ENCODE peak calls at places on chromosomes 13 and 19, in ten cellular contexts. I is tibial nerve; P is neural progenitor cell; S is SK-N-SH; F is fibroblast of lung; D is adrenal gland; B is left lung; V is right lobe of liver; M is colonic mucosa; C is CD8-positive, alpha-beta T cell. N is an unnamed sample.
A peak's percentile ranks its signal among the peaks of the same experiment; 100 is the strongest.

GRCh38 chr13:51291341-51291740 is 48.1 kb upstream of the SERPINE3 start:
- DNase-seq in I (no peak), P (no peak), S (no peak), F (peak; percentile 22), D (no peak), B (no peak), V (no peak), M (no peak), C (no peak), N (no peak)

GRCh38 chr19:10290876-10291553 is 1.3 kb downstream of the ICAM5 start:
- DNase-seq in I (no peak), P (peak; percentile 65), S (peak; percentile 70), F (peak; percentile 40), D (peak; percentile 45), B (peak; percentile 91), V (no peak), M (peak; percentile 77), C (peak; percentile 65), N (peak; percentile 64)

GRCh38 chr19:33248954-33249613 is 23.4 kb upstream of the SLC7A10 start:
- DNase-seq in I (no peak), P (no peak), S (peak; percentile 70), F (no peak), D (no peak), B (peak; percentile 96), V (peak; percentile 80), M (no peak), C (no peak), N (no peak)

GRCh38 chr13:108120332-108120731 is 95.0 kb downstream of the LIG4 start:
- DNase-seq in I (no peak), P (no peak), S (no peak), F (no peak), D (no peak), B (no peak), V (no peak), M (no peak), C (no peak), N (no peak)

GRCh38 chr13:50222569-50223332 is 207.5 kb downstream of the KCNRG start:
- DNase-seq in I (peak; percentile 62), P (no peak), S (no peak), F (peak; percentile 97), D (peak; percentile 61), B (peak; percentile 87), V (peak; percentile 90), M (peak; percentile 41), C (no peak), N (peak; percentile 80)

GRCh38 chr13:100392709-100393630 is 195.6 kb downstream of the GGACT start:
- DNase-seq in I (peak; percentile 54), P (no peak), S (no peak), F (peak; percentile 100), D (peak; percentile 94), B (no peak), V (no peak), M (peak; percentile 84), C (no peak), N (peak; percentile 62)

GRCh38 chr13:113358653-113359052 is 5.3 kb downstream of the GRTP1 start:
- DNase-seq in I (no peak), P (no peak), S (no peak), F (no peak), D (no peak), B (no peak), V (no peak), M (no peak), C (no peak), N (no peak)

GRCh38 chr19:18109731-18110671 is 12.4 kb downstream of the MAST3 start:
- DNase-seq in I (no peak), P (peak; percentile 76), S (peak; percentile 83), F (no peak), D (peak; percentile 57), B (peak; percentile 97), V (peak; percentile 90), M (peak; percentile 80), C (peak; percentile 72), N (peak; percentile 80)

GRCh38 chr13:73166204-73166603 is 107.4 kb downstream of the KLF5 start:
- DNase-seq in I (no peak), P (no peak), S (no peak), F (no peak), D (no peak), B (no peak), V (no peak), M (no peak), C (no peak), N (no peak)

GRCh38 chr13:96020155-96020575 is 33.0 kb downstream of the UGGT2 start:
- DNase-seq in I (no peak), P (peak; percentile 79), S (peak; percentile 56), F (peak; percentile 80), D (peak; percentile 57), B (no peak), V (no peak), M (peak; percentile 55), C (no peak), N (no peak)

GRCh38 chr13:27510082-27510481 is 59.7 kb upstream of the MTIF3 start:
- DNase-seq in I (no peak), P (no peak), S (no peak), F (no peak), D (no peak), B (no peak), V (no peak), M (no peak), C (no peak), N (no peak)

GRCh38 chr13:25167349-25167748 is 4.7 kb downstream of the AMER2 start:
- DNase-seq in I (no peak), P (no peak), S (no peak), F (no peak), D (no peak), B (no peak), V (no peak), M (no peak), C (no peak), N (no peak)

GRCh38 chr13:45257638-45258338 is 56.9 kb upstream of the KCTD4 start:
- DNase-seq in I (no peak), P (no peak), S (no peak), F (no peak), D (no peak), B (no peak), V (no peak), M (no peak), C (no peak), N (no peak)

GRCh38 chr13:85698236-85698635 is 101.0 kb downstream of the SLITRK6 start:
- DNase-seq in I (no peak), P (no peak), S (no peak), F (peak; percentile 18), D (no peak), B (no peak), V (no peak), M (no peak), C (no peak), N (no peak)

GRCh38 chr19:44192127-44192526 is 20.2 kb upstream of the ZNF227 start:
- DNase-seq in I (no peak), P (no peak), S (no peak), F (no peak), D (no peak), B (no peak), V (no peak), M (no peak), C (no peak), N (no peak)
- H3K9me3 ChIP-seq in I (peaks cover 59% of the 10 kb centered on the region), P (no peaks in the 10 kb centered on the region), S (peaks cover 4% of the 10 kb centered on the region), F (no peaks in the 10 kb centered on the region), D (no peaks in the 10 kb centered on the region), B (peaks cover 93% of the 10 kb centered on the region), V (no peaks in the 10 kb centered on the region), M (no peaks in the 10 kb centered on the region), C (peaks cover 21% of the 10 kb centered on the region), N (peaks cover 62% of the 10 kb centered on the region)

DNA sequence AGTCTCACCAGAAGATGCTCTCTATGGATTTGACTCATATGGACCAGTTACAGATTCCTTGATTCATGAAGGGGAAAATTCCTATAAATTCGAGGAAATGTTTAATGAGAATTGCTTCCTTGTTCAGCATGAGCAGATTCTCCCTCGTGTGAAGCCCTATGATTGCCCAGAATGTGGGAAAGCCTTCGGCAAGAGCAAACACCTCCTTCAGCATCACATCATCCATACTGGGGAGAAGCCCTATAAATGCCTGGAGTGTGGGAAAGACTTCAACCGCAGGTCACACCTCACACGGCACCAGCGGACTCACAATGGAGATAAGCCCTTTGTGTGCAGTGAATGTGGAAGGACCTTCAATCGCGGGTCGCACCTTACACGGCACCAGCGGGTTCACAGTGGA is 10.7 kb downstream of the ZNF460 start:
- DNase-seq in I (no peak), P (no peak), S (no peak), F (no peak), D (no peak), B (no peak), V (no peak), M (no peak), C (no peak), N (no peak)
- H3K9me3 ChIP-seq in I (peaks cover 100% of the 10 kb centered on the region), P (no peaks in the 10 kb centered on the region), S (peaks cover 5% of the 10 kb centered on the region), F (peaks cover 6% of the 10 kb centered on the region), D (no peaks in the 10 kb centered on the region), B (peaks cover 39% of the 10 kb centered on the region), V (peaks cover 2% of the 10 kb centered on the region), M (peaks cover 6% of the 10 kb centered on the region), C (peaks cover 38% of the 10 kb centered on the region), N (peaks cover 37% of the 10 kb centered on the region)

GRCh38 chr19:328025-328505 is 16.5 kb downstream of the MIER2 start:
- DNase-seq in I (no peak), P (no peak), S (no peak), F (no peak), D (no peak), B (no peak), V (peak; percentile 15), M (no peak), C (no peak), N (no peak)
- H3K9me3 ChIP-seq in I (peaks cover 25% of the 10 kb centered on the region), P (no peaks in the 10 kb centered on the region), S (no peaks in the 10 kb centered on the region), F (peaks cover 1% of the 10 kb centered on the region), D (no peaks in the 10 kb centered on the region), B (peaks cover 29% of the 10 kb centered on the region), V (no peaks in the 10 kb centered on the region), M (no peaks in the 10 kb centered on the region), C (no peaks in the 10 kb centered on the region), N (no peaks in the 10 kb centered on the region)

GRCh38 chr13:90534617-90535340 is 812.7 kb upstream of the MIR17HG start:
- DNase-seq in I (no peak), P (no peak), S (no peak), F (no peak), D (no peak), B (no peak), V (no peak), M (no peak), C (no peak), N (no peak)

GRCh38 chr13:90538063-90538462 is 809.4 kb upstream of the MIR17HG start:
- DNase-seq in I (no peak), P (no peak), S (no peak), F (no peak), D (no peak), B (no peak), V (no peak), M (no peak), C (no peak), N (no peak)

GRCh38 chr13:90531744-90532143 is 815.7 kb upstream of the MIR17HG start:
- DNase-seq in I (no peak), P (no peak), S (no peak), F (no peak), D (no peak), B (no peak), V (no peak), M (no peak), C (no peak), N (no peak)

GRCh38 chr13:90532861-90533260 is 814.6 kb upstream of the MIR17HG start:
- DNase-seq in I (no peak), P (no peak), S (no peak), F (no peak), D (no peak), B (no peak), V (no peak), M (no peak), C (no peak), N (no peak)

DNA sequence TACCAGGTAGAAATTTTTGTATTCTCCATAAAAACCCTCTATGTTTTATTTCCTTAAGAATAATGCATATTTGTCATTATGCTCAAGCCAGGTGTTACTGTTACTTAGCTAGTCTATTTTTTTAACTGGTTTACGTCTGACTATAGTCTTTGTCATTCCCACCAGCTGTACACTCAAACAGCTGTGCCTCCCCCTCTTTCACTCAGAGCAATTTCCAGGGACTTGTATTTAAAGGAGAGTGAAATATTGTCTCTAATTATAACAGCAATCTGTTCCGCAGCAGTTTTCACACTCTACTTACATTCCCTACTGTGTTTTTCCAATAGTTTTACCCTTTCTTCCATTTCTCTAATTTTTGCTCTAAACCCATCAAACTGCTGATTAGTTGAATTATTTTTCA is 813.6 kb upstream of the MIR17HG start:
- DNase-seq in I (no peak), P (no peak), S (no peak), F (no peak), D (no peak), B (no peak), V (no peak), M (no peak), C (no peak), N (no peak)
- H3K9me3 ChIP-seq in I (no peaks in the 10 kb centered on the region), P (no peaks in the 10 kb centered on the region), S (no peaks in the 10 kb centered on the region), F (no peaks in the 10 kb centered on the region), D (no peaks in the 10 kb centered on the region), B (no peaks in the 10 kb centered on the region), V (no peaks in the 10 kb centered on the region), M (no peaks in the 10 kb centered on the region), C (no peaks in the 10 kb centered on the region), N (no peaks in the 10 kb centered on the region)